ENCODE peak calls at places on chromosomes 12 and 14, in four cellular contexts. One of them, this sample, is unnamed.

GRCh38 chr12:29073631-29074239 is 75.3 kb upstream of the FAR2 start:
- DNase-seq in mucosa of descending colon: peak
- DNase-seq in Calu3: peak
- DNase-seq in aorta: no peak
- DNase-seq in this sample: peak

GRCh38 chr14:80926706-80927384 is 14.7 kb downstream of the CEP128 start:
- DNase-seq in mucosa of descending colon: no peak
- DNase-seq in aorta: no peak
- DNase-seq in Calu3: no peak
- DNase-seq in this sample: no peak

GRCh38 chr12:575948-576612 is 87.2 kb downstream of the NINJ2 start:
- DNase-seq in Calu3: peak
- DNase-seq in mucosa of descending colon: peak
- DNase-seq in aorta: peak
- DNase-seq in this sample: peak

GRCh38 chr12:129331356-129332085 is 478.2 kb downstream of the GLT1D1 start:
- DNase-seq in aorta: no peak
- DNase-seq in Calu3: no peak
- DNase-seq in mucosa of descending colon: no peak
- DNase-seq in this sample: no peak

GRCh38 chr14:20454645-20455354 is at the start of the genes APEX1 and OSGEP:
- DNase-seq in mucosa of descending colon: peak
- DNase-seq in aorta: peak
- DNase-seq in Calu3: peak
- DNase-seq in this sample: peak

GRCh38 chr14:59438148-59438766 is 26.9 kb downstream of the GPR135 start:
- DNase-seq in mucosa of descending colon: no peak
- DNase-seq in Calu3: no peak
- DNase-seq in aorta: no peak
- DNase-seq in this sample: no peak

GRCh38 chr12:27015730-27016076 is 1.5 kb upstream of the TM7SF3 start:
- DNase-seq in mucosa of descending colon: no peak
- DNase-seq in aorta: no peak
- DNase-seq in Calu3: no peak
- DNase-seq in this sample: no peak

GRCh38 chr12:98725481-98726247 is 80.6 kb downstream of the APAF1 start:
- DNase-seq in mucosa of descending colon: peak
- DNase-seq in aorta: peak
- DNase-seq in Calu3: peak
- DNase-seq in this sample: peak

GRCh38 chr14:105501504-105502291 is 10.7 kb downstream of the TEDC1 start:
- DNase-seq in mucosa of descending colon: no peak
- DNase-seq in Calu3: no peak
- DNase-seq in aorta: peak
- DNase-seq in this sample: no peak

GRCh38 chr12:53413485-53414215 is 10.0 kb upstream of the AMHR2 start:
- DNase-seq in aorta: no peak
- DNase-seq in mucosa of descending colon: no peak
- DNase-seq in Calu3: no peak
- DNase-seq in this sample: no peak

GRCh38 chr12:104888892-104889291 is 69.2 kb downstream of the SLC41A2 start:
- DNase-seq in aorta: no peak
- DNase-seq in Calu3: no peak
- DNase-seq in mucosa of descending colon: no peak
- DNase-seq in this sample: no peak

GRCh38 chr12:80100566-80100965 is 1.2 kb downstream of the OTOGL start:
- DNase-seq in mucosa of descending colon: no peak
- DNase-seq in Calu3: no peak
- DNase-seq in aorta: no peak
- DNase-seq in this sample: no peak

GRCh38 chr12:28563286-28563685 is 373.0 kb downstream of the CCDC91 start:
- DNase-seq in Calu3: no peak
- DNase-seq in mucosa of descending colon: no peak
- DNase-seq in aorta: no peak
- DNase-seq in this sample: no peak

GRCh38 chr14:34926552-34926951 is 51.4 kb upstream of the BAZ1A start:
- DNase-seq in mucosa of descending colon: no peak
- DNase-seq in Calu3: no peak
- DNase-seq in aorta: no peak
- DNase-seq in this sample: no peak

GRCh38 chr12:111826316-111826715 is 15.7 kb upstream of the MAPKAPK5 start:
- DNase-seq in aorta: no peak
- DNase-seq in Calu3: no peak
- DNase-seq in mucosa of descending colon: no peak
- DNase-seq in this sample: no peak

GRCh38 chr14:98798099-98798498 is 473.9 kb downstream of the BCL11B start:
- DNase-seq in aorta: no peak
- DNase-seq in mucosa of descending colon: no peak
- DNase-seq in Calu3: no peak
- DNase-seq in this sample: no peak

GRCh38 chr14:60553855-60554254 is 44.9 kb downstream of the SIX6 start:
- DNase-seq in mucosa of descending colon: no peak
- DNase-seq in Calu3: no peak
- DNase-seq in aorta: no peak
- DNase-seq in this sample: no peak

GRCh38 chr12:48937170-48937569 is 11.9 kb upstream of the FKBP11 start:
- DNase-seq in aorta: no peak
- DNase-seq in mucosa of descending colon: no peak
- DNase-seq in Calu3: no peak
- DNase-seq in this sample: no peak

GRCh38 chr12:14774074-14774943 is 29.0 kb downstream of the WBP11 start:
- DNase-seq in Calu3: peak
- DNase-seq in mucosa of descending colon: peak
- DNase-seq in aorta: peak
- DNase-seq in this sample: peak

GRCh38 chr12:81284137-81284536 is 206.3 kb downstream of the ACSS3 start:
- DNase-seq in aorta: no peak
- DNase-seq in Calu3: no peak
- DNase-seq in mucosa of descending colon: no peak
- DNase-seq in this sample: no peak

GRCh38 chr12:29008786-29009185 is 140.3 kb upstream of the FAR2 start:
- DNase-seq in aorta: no peak
- DNase-seq in Calu3: no peak
- DNase-seq in mucosa of descending colon: no peak
- DNase-seq in this sample: no peak

This sample was measured in T47D.